ENCODE peak calls at places on chromosomes 4 and X, in six cellular contexts. S is HCT116, X is H1, B is K562, O is GM12878, E is HepG2. K is an unnamed sample.

GRCh38 chr4:13176603-13177190 is 307.4 kb downstream of the RAB28 start:
- DNase-seq in S (no peak), X (no peak), B (no peak), O (no peak), E (no peak), K (no peak)

GRCh38 chr4:154004450-154004849 is 215.6 kb upstream of the SFRP2 start:
- DNase-seq in S (no peak), X (no peak), B (no peak), O (no peak), E (no peak), K (no peak)

GRCh38 chr4:108834167-108834566 is 71.3 kb upstream of the ETNPPL start:
- DNase-seq in S (no peak), X (no peak), B (peak; percentile 21), O (no peak), E (no peak), K (no peak)

GRCh38 chrX:26918633-26919032 is 544.5 kb downstream of the PPP4R3C start:
- DNase-seq in S (peak; percentile 12), X (no peak), B (peak; percentile 9), O (no peak), E (peak; percentile 23), K (peak; percentile 12)

GRCh38 chrX:47697171-47697570 is 38.2 kb upstream of the UXT start:
- DNase-seq in S (no peak), X (no peak), B (no peak), O (no peak), E (no peak), K (no peak)

GRCh38 chrX:28398352-28398751 is 188.9 kb upstream of the IL1RAPL1 start:
- DNase-seq in S (peak; percentile 13), X (no peak), B (no peak), O (no peak), E (no peak), K (no peak)

GRCh38 chr4:139768913-139769312 is 103.3 kb downstream of the MGST2 start:
- DNase-seq in S (no peak), X (peak; percentile 47), B (peak; percentile 30), O (no peak), E (peak; percentile 36), K (no peak)

GRCh38 chrX:69297521-69297920 is 132.3 kb upstream of the PJA1 start:
- DNase-seq in S (no peak), X (no peak), B (no peak), O (no peak), E (no peak), K (no peak)

GRCh38 chrX:18594079-18594478 is 77.8 kb downstream of the RS1 start:
- DNase-seq in S (no peak), X (no peak), B (no peak), O (no peak), E (no peak), K (no peak)

GRCh38 chrX:41785685-41786084 is 61.7 kb downstream of the GPR82 start:
- DNase-seq in S (no peak), X (no peak), B (peak; percentile 1), O (no peak), E (no peak), K (no peak)

GRCh38 chr4:17574206-17574605 is 2.8 kb upstream of the LAP3 start:
- DNase-seq in S (no peak), X (no peak), B (no peak), O (no peak), E (no peak), K (no peak)
- TF ChIP-seq SP1 in S (no peak), X (no peak), B (no peak), O (no peak), E (no peak), K (no peak)

DNA sequence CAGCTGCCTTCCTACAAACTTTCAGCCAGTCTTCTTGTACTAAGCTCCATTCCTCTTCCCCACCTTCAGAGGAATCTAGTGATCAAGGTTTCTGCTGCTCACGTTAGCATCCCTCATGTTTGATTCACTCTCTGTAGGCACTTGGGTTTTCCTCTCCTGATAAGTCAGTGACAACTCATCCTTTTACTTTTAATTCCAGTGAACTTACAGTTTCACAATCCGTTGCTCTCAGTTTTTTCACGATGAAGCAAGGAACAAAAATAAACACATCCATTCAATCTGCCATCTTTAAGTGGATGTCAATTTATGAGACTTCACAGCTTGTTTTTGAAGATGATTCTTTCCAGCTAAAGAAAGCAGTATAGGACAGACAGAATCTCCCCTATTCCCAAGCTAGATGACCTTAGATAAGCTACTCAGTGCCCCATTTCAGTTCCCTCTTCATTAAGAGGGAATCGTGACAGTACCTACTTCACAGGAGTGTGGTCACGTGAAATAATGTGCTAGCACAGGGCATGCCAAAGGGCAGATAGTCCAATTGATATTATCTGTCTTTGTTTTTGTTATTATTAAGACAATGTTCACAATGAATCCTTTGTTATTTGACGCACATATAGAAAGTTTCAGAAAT is 234.3 kb downstream of the PALLD start:
- DNase-seq in S (no peak), X (no peak), B (no peak), O (no peak), E (no peak), K (no peak)
- TF ChIP-seq ATF3 in S (no peak), X (no peak), B (no peak), O (no peak), E (no peak), K (no peak)

GRCh38 chrX:14884714-14885113 is 11.5 kb downstream of the MOSPD2 start:
- DNase-seq in S (no peak), X (no peak), B (no peak), O (no peak), E (no peak), K (no peak)
- TF ChIP-seq SP1 in S (no peak), X (no peak), B (no peak), O (no peak), E (no peak), K (no peak)

GRCh38 chrX:120456973-120457372 is 12.1 kb downstream of the LAMP2 start:
- DNase-seq in S (no peak), X (no peak), B (peak; percentile 30), O (no peak), E (no peak), K (no peak)

GRCh38 chrX:120450163-120450562 is 18.9 kb downstream of the LAMP2 start:
- DNase-seq in S (no peak), X (no peak), B (peak; percentile 15), O (no peak), E (no peak), K (no peak)

GRCh38 chrX:120446503-120446902 is 22.6 kb downstream of the LAMP2 start:
- DNase-seq in S (no peak), X (no peak), B (no peak), O (no peak), E (no peak), K (no peak)

GRCh38 chrX:120453985-120454384 is 15.1 kb downstream of the LAMP2 start:
- DNase-seq in S (no peak), X (no peak), B (peak; percentile 36), O (no peak), E (no peak), K (no peak)

GRCh38 chrX:120452131-120452530 is 17.0 kb downstream of the LAMP2 start:
- DNase-seq in S (no peak), X (peak; percentile 43), B (peak; percentile 57), O (no peak), E (peak; percentile 4), K (peak; percentile 13)
- TF ChIP-seq ATF3 in S (no peak), X (no peak), B (no peak), O (no peak), E (no peak), K (no peak)

GRCh38 chrX:74085642-74086236 is 218.2 kb upstream of the ZCCHC13 start:
- DNase-seq in S (no peak), X (no peak), B (no peak), O (no peak), E (peak; percentile 56), K (no peak)
- TF ChIP-seq SP1 in S (no peak), X (no peak), B (no peak), O (no peak), E (no peak), K (no peak)

GRCh38 chrX:12767856-12768255 is 23.4 kb upstream of the PRPS2 start:
- DNase-seq in S (no peak), X (no peak), B (no peak), O (no peak), E (no peak), K (no peak)

GRCh38 chrX:12770440-12770839 is 20.8 kb upstream of the PRPS2 start:
- DNase-seq in S (no peak), X (no peak), B (peak; percentile 24), O (no peak), E (no peak), K (no peak)

GRCh38 chrX:12771445-12772069 is 19.7 kb upstream of the PRPS2 start:
- DNase-seq in S (peak; percentile 44), X (peak; percentile 66), B (peak; percentile 84), O (peak; percentile 20), E (no peak), K (peak; percentile 66)
- TF ChIP-seq ATF3 in S (no peak), X (no peak), B (no peak), O (no peak), E (no peak), K (no peak)

K was measured in WTC11.